ENCODE peak calls at places on chromosomes 5 and 9, in eight cellular contexts. One of them, this sample, is unnamed.

GRCh38 chr5:154274828-154275185 is 84.3 kb downstream of the GALNT10 start:
- DNase-seq in ovary: no peak
- DNase-seq in Caco-2: no peak
- DNase-seq in Peyer's patch: no peak
- DNase-seq in A673: no peak
- DNase-seq in GM13977: no peak
- DNase-seq in CD8-positive, alpha-beta T cell: no peak
- DNase-seq in brain microvascular endothelial cell: no peak
- DNase-seq in this sample: no peak

GRCh38 chr9:72042928-72043327 is 17.5 kb downstream of the C9orf57 start:
- DNase-seq in ovary: no peak
- DNase-seq in Caco-2: no peak
- DNase-seq in Peyer's patch: peak
- DNase-seq in A673: no peak
- DNase-seq in GM13977: no peak
- DNase-seq in CD8-positive, alpha-beta T cell: no peak
- DNase-seq in brain microvascular endothelial cell: no peak
- DNase-seq in this sample: no peak

GRCh38 chr5:177469750-177470525 is 3.5 kb downstream of the DBN1 start:
- DNase-seq in ovary: no peak
- DNase-seq in Caco-2: no peak
- DNase-seq in Peyer's patch: no peak
- DNase-seq in A673: no peak
- DNase-seq in GM13977: no peak
- DNase-seq in CD8-positive, alpha-beta T cell: no peak
- DNase-seq in brain microvascular endothelial cell: no peak
- DNase-seq in this sample: no peak

GRCh38 chr5:6464441-6464840 is 15.8 kb downstream of the UBE2QL1 start:
- DNase-seq in ovary: no peak
- DNase-seq in Caco-2: no peak
- DNase-seq in Peyer's patch: no peak
- DNase-seq in A673: no peak
- DNase-seq in GM13977: no peak
- DNase-seq in CD8-positive, alpha-beta T cell: no peak
- DNase-seq in brain microvascular endothelial cell: no peak
- DNase-seq in this sample: no peak

GRCh38 chr5:154395407-154396106 is 50.2 kb upstream of the SAP30L start:
- DNase-seq in ovary: no peak
- DNase-seq in Caco-2: no peak
- DNase-seq in Peyer's patch: peak
- DNase-seq in A673: no peak
- DNase-seq in GM13977: no peak
- DNase-seq in CD8-positive, alpha-beta T cell: no peak
- DNase-seq in brain microvascular endothelial cell: no peak
- DNase-seq in this sample: no peak

GRCh38 chr5:9775339-9775738 is 145.2 kb upstream of the TAS2R1 start:
- DNase-seq in ovary: no peak
- DNase-seq in Caco-2: no peak
- DNase-seq in Peyer's patch: no peak
- DNase-seq in A673: no peak
- DNase-seq in GM13977: no peak
- DNase-seq in CD8-positive, alpha-beta T cell: no peak
- DNase-seq in brain microvascular endothelial cell: peak
- DNase-seq in this sample: no peak

GRCh38 chr9:89379031-89379430 is 60.7 kb downstream of the SECISBP2 start:
- DNase-seq in ovary: no peak
- DNase-seq in Caco-2: no peak
- DNase-seq in Peyer's patch: no peak
- DNase-seq in A673: no peak
- DNase-seq in GM13977: no peak
- DNase-seq in CD8-positive, alpha-beta T cell: no peak
- DNase-seq in brain microvascular endothelial cell: no peak
- DNase-seq in this sample: no peak

GRCh38 chr9:129145841-129146292 is 32.2 kb downstream of the IER5L start:
- DNase-seq in ovary: peak
- DNase-seq in Caco-2: peak
- DNase-seq in Peyer's patch: no peak
- DNase-seq in A673: no peak
- DNase-seq in GM13977: no peak
- DNase-seq in CD8-positive, alpha-beta T cell: no peak
- DNase-seq in brain microvascular endothelial cell: peak
- DNase-seq in this sample: no peak

GRCh38 chr5:35457912-35458823 is 159.5 kb upstream of the SPEF2 start:
- DNase-seq in ovary: no peak
- DNase-seq in Caco-2: no peak
- DNase-seq in Peyer's patch: no peak
- DNase-seq in A673: no peak
- DNase-seq in GM13977: no peak
- DNase-seq in CD8-positive, alpha-beta T cell: no peak
- DNase-seq in brain microvascular endothelial cell: no peak
- DNase-seq in this sample: no peak

GRCh38 chr5:169631360-169631759 is 5.7 kb upstream of the DOCK2 start:
- DNase-seq in ovary: no peak
- DNase-seq in Caco-2: no peak
- DNase-seq in Peyer's patch: no peak
- DNase-seq in A673: no peak
- DNase-seq in GM13977: no peak
- DNase-seq in CD8-positive, alpha-beta T cell: no peak
- DNase-seq in brain microvascular endothelial cell: no peak
- DNase-seq in this sample: no peak

GRCh38 chr5:131533844-131534243 is 101.2 kb downstream of the RAPGEF6 start:
- DNase-seq in ovary: no peak
- DNase-seq in Caco-2: no peak
- DNase-seq in Peyer's patch: no peak
- DNase-seq in A673: peak
- DNase-seq in GM13977: no peak
- DNase-seq in CD8-positive, alpha-beta T cell: no peak
- DNase-seq in brain microvascular endothelial cell: no peak
- DNase-seq in this sample: no peak
- TF ChIP-seq CTCF in ovary: no peak
- TF ChIP-seq CTCF in Caco-2: no peak
- TF ChIP-seq CTCF in Peyer's patch: peak
- TF ChIP-seq CTCF in A673: peak
- TF ChIP-seq CTCF in GM13977: peak
- TF ChIP-seq CTCF in CD8-positive, alpha-beta T cell: no peak
- TF ChIP-seq CTCF in brain microvascular endothelial cell: peak
- TF ChIP-seq CTCF in this sample: peak

GRCh38 chr9:80665479-80665878 is 1023.9 kb downstream of the TLE1 start:
- DNase-seq in ovary: no peak
- DNase-seq in Caco-2: no peak
- DNase-seq in Peyer's patch: no peak
- DNase-seq in A673: no peak
- DNase-seq in GM13977: no peak
- DNase-seq in CD8-positive, alpha-beta T cell: no peak
- DNase-seq in brain microvascular endothelial cell: no peak
- DNase-seq in this sample: no peak

DNA sequence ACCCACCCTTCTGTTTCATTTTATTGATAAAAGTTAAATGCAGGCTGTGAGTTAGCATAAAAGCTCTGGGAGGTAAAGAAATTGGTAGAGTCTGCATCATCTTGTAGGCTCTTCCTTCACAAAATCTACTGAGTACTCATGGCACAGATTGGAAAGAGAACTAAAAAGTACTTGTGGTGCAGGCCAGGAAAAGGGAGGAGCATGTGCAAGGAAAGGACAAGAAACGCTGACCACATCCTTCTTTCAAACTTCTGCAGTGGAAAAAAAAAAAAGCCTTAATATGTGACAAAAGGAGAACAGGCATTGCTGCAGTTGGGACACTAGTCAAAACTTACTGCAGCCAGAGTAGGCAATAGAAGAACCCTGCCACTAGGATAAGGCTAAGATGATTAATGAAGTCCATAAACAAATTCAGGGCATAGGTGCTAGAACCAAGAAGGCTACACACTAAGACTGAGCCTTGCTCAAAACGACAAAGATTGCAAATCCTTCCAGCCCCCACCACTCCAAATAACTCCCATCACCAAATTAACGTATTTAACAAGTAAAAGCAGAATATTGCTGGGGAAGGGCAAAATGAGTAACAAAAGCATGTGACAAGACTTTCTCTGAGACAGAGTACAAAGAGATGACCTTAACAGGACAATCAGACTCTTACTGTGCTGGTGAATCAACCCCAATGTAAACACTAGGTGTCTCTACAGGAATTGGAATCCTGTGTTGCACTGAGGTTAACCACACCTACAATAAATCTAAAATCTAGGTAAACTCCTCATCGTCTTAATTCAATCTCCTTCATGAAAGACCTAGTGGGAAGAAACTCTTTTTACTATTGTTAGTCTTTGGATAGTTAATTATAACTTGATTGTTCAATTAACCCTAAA is 1024.8 kb downstream of the TLE1 start:
- DNase-seq in ovary: no peak
- DNase-seq in Caco-2: no peak
- DNase-seq in Peyer's patch: no peak
- DNase-seq in A673: no peak
- DNase-seq in GM13977: peak
- DNase-seq in CD8-positive, alpha-beta T cell: no peak
- DNase-seq in brain microvascular endothelial cell: no peak
- DNase-seq in this sample: no peak
- TF ChIP-seq CTCF in ovary: no peak
- TF ChIP-seq CTCF in Caco-2: no peak
- TF ChIP-seq CTCF in Peyer's patch: no peak
- TF ChIP-seq CTCF in A673: no peak
- TF ChIP-seq CTCF in GM13977: no peak
- TF ChIP-seq CTCF in CD8-positive, alpha-beta T cell: no peak
- TF ChIP-seq CTCF in brain microvascular endothelial cell: no peak
- TF ChIP-seq CTCF in this sample: no peak

GRCh38 chr5:141269195-141269594 is 24.0 kb downstream of the PCDHB15 start:
- DNase-seq in ovary: no peak
- DNase-seq in Caco-2: no peak
- DNase-seq in Peyer's patch: no peak
- DNase-seq in A673: no peak
- DNase-seq in GM13977: no peak
- DNase-seq in CD8-positive, alpha-beta T cell: no peak
- DNase-seq in brain microvascular endothelial cell: no peak
- DNase-seq in this sample: no peak

DNA sequence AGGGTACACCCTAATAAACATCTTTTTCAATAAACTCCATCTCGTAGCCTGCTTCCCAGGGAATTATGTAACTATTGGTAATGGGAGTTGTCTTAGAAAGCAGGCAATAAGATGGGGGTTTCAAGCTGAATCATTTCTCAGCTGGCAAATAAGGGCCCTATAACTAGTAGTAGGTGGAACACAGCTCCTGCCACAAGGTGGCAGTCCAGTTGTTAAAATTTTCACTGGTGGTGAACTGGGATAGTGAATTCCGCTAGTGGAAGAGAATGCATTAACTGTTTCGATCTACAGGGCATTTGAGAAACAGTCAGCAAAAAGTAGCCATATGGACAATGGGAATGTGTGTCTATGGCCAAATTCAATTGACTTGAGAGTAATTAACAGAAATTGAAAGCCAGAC is 27.7 kb downstream of the PCDHB15 start:
- DNase-seq in ovary: no peak
- DNase-seq in Caco-2: no peak
- DNase-seq in Peyer's patch: no peak
- DNase-seq in A673: peak
- DNase-seq in GM13977: no peak
- DNase-seq in CD8-positive, alpha-beta T cell: no peak
- DNase-seq in brain microvascular endothelial cell: no peak
- DNase-seq in this sample: no peak
- TF ChIP-seq CTCF in ovary: no peak
- TF ChIP-seq CTCF in Caco-2: no peak
- TF ChIP-seq CTCF in Peyer's patch: no peak
- TF ChIP-seq CTCF in A673: peak
- TF ChIP-seq CTCF in GM13977: no peak
- TF ChIP-seq CTCF in CD8-positive, alpha-beta T cell: no peak
- TF ChIP-seq CTCF in brain microvascular endothelial cell: no peak
- TF ChIP-seq CTCF in this sample: no peak

DNA sequence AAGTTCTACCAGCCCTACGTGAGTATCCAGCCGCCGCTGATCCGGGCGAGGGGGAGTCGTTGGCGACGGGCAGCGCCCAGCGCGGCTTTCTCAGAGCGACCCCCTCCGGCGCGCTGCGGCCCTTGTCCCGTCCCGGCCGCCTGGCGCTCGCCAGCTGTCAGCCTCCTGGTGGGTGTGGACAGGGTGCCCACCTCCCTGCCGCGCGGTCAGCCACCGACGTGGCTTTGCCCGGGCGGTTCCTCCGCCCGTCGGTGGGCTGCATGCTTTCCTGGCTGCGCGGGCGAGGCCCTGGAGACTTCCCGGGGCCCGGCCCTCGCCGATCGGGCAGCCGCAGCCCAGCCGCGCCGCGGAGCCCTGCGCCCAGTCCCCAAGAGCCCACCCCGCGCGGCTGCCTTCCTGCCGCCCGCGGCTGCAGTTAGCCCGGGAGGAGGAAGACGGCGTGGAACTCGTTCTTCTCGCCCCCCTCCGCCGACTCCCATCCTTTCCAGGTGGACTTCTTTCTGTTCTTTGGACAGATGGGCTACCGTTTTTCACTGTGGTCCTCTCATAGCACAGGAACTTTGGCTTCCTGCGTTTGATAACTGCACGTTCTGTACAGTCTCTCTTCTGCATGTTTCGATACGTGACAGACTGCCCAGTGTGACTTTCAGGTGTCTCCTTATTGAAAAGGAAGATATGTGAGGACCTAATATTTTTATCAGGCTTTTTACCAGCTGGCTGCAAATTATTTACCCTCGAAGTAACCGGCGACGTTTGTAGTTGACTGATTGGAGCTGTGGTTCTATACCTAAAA is 550 bp downstream of the AP3S1 start:
- DNase-seq in ovary: no peak
- DNase-seq in Caco-2: peak
- DNase-seq in Peyer's patch: peak
- DNase-seq in A673: peak
- DNase-seq in GM13977: no peak
- DNase-seq in CD8-positive, alpha-beta T cell: no peak
- DNase-seq in brain microvascular endothelial cell: no peak
- DNase-seq in this sample: peak
- TF ChIP-seq CTCF in ovary: peak
- TF ChIP-seq CTCF in Caco-2: no peak
- TF ChIP-seq CTCF in Peyer's patch: no peak
- TF ChIP-seq CTCF in A673: peak
- TF ChIP-seq CTCF in GM13977: peak
- TF ChIP-seq CTCF in CD8-positive, alpha-beta T cell: no peak
- TF ChIP-seq CTCF in brain microvascular endothelial cell: peak
- TF ChIP-seq CTCF in this sample: peak

GRCh38 chr5:115522832-115523365 is 21.7 kb downstream of the FEM1C start:
- DNase-seq in ovary: no peak
- DNase-seq in Caco-2: no peak
- DNase-seq in Peyer's patch: peak
- DNase-seq in A673: no peak
- DNase-seq in GM13977: no peak
- DNase-seq in CD8-positive, alpha-beta T cell: no peak
- DNase-seq in brain microvascular endothelial cell: no peak
- DNase-seq in this sample: no peak
- TF ChIP-seq CTCF in ovary: no peak
- TF ChIP-seq CTCF in Caco-2: no peak
- TF ChIP-seq CTCF in Peyer's patch: no peak
- TF ChIP-seq CTCF in A673: no peak
- TF ChIP-seq CTCF in GM13977: no peak
- TF ChIP-seq CTCF in CD8-positive, alpha-beta T cell: no peak
- TF ChIP-seq CTCF in brain microvascular endothelial cell: no peak
- TF ChIP-seq CTCF in this sample: no peak

GRCh38 chr9:124038790-124039633 is 27.4 kb downstream of the LHX2 start:
- DNase-seq in ovary: no peak
- DNase-seq in Caco-2: no peak
- DNase-seq in Peyer's patch: no peak
- DNase-seq in A673: no peak
- DNase-seq in GM13977: no peak
- DNase-seq in CD8-positive, alpha-beta T cell: no peak
- DNase-seq in brain microvascular endothelial cell: no peak
- DNase-seq in this sample: no peak
- TF ChIP-seq CTCF in ovary: no peak
- TF ChIP-seq CTCF in Caco-2: no peak
- TF ChIP-seq CTCF in Peyer's patch: no peak
- TF ChIP-seq CTCF in A673: no peak
- TF ChIP-seq CTCF in GM13977: peak
- TF ChIP-seq CTCF in CD8-positive, alpha-beta T cell: no peak
- TF ChIP-seq CTCF in brain microvascular endothelial cell: peak
- TF ChIP-seq CTCF in this sample: no peak